ENCODE peak calls at places on chromosomes 11 and 22, in four cellular contexts. L is transverse colon, G is HCT116, Z is HL-60. X is an unnamed sample.

GRCh38 chr11:86577663-86578636 is 94.5 kb downstream of the ME3 start:
- DNase-seq in L (peak), G (peak), Z (no peak), X (no peak)

GRCh38 chr11:44016129-44016528 is 31.7 kb upstream of the ACCSL start:
- DNase-seq in L (no peak), G (no peak), Z (no peak), X (no peak)

GRCh38 chr11:17378655-17379054 is 9.8 kb downstream of the KCNJ11 start:
- DNase-seq in L (no peak), G (no peak), Z (no peak), X (no peak)

GRCh38 chr11:24755260-24755839 is 258.5 kb downstream of the LUZP2 start:
- DNase-seq in L (no peak), G (no peak), Z (no peak), X (no peak)

GRCh38 chr11:36376888-36377758 is 81.0 kb downstream of the PRR5L start:
- DNase-seq in L (peak), G (no peak), Z (no peak), X (peak)

GRCh38 chr11:14308114-14308896 is 50.7 kb downstream of the RRAS2 start:
- DNase-seq in L (no peak), G (peak), Z (peak), X (no peak)

GRCh38 chr11:37710031-37710430 is 1112.0 kb upstream of the RAG2 start:
- DNase-seq in L (no peak), G (no peak), Z (no peak), X (no peak)

GRCh38 chr22:26065847-26066246 is 103.4 kb upstream of the SEZ6L start:
- DNase-seq in L (no peak), G (no peak), Z (no peak), X (no peak)

GRCh38 chr11:27423125-27423524 is 49.5 kb downstream of the LGR4 start:
- DNase-seq in L (peak), G (no peak), Z (peak), X (peak)

GRCh38 chr11:96116341-96116740 is 192.4 kb upstream of the MTMR2 start:
- DNase-seq in L (no peak), G (no peak), Z (no peak), X (no peak)

GRCh38 chr11:58301576-58301975 is 33.5 kb upstream of the OR10W1 start:
- DNase-seq in L (no peak), G (no peak), Z (no peak), X (no peak)

GRCh38 chr22:50502628-50503474 is 4.7 kb downstream of the LMF2 start:
- DNase-seq in L (no peak), G (no peak), Z (no peak), X (peak)

GRCh38 chr11:128341280-128341679 is 246.1 kb downstream of the ETS1 start:
- DNase-seq in L (no peak), G (no peak), Z (no peak), X (no peak)

GRCh38 chr11:33719587-33719986 is 16.6 kb downstream of the CD59 start:
- DNase-seq in L (no peak), G (no peak), Z (no peak), X (no peak)

GRCh38 chr11:44726278-44727113 is at the start of gene TSPAN18:
- DNase-seq in L (no peak), G (no peak), Z (no peak), X (no peak)

GRCh38 chr11:107018902-107019493 is 722 bp upstream of the GUCY1A2 start:
- DNase-seq in L (peak), G (no peak), Z (no peak), X (peak)

GRCh38 chr11:44417756-44418437 is 108.0 kb upstream of the ALX4 start:
- DNase-seq in L (no peak), G (no peak), Z (no peak), X (no peak)

GRCh38 chr11:27740362-27741024 is 40.2 kb upstream of the BDNF start:
- DNase-seq in L (no peak), G (no peak), Z (no peak), X (no peak)

GRCh38 chr11:18493310-18493709 is 33.4 kb downstream of the TSG101 start:
- DNase-seq in L (no peak), G (no peak), Z (no peak), X (no peak)

GRCh38 chr11:10514713-10515112 is 26.3 kb downstream of the RNF141 start:
- DNase-seq in L (no peak), G (no peak), Z (no peak), X (no peak)

GRCh38 chr22:36303115-36303467 is 50.2 kb downstream of the APOL1 start:
- DNase-seq in L (no peak), G (no peak), Z (no peak), X (no peak)
- TF ChIP-seq POLR2AphosphoS5 in L (no peak), G (no peak), Z (no peak), X (no peak)

GRCh38 chr11:12410006-12410728 is 32.8 kb downstream of the PARVA start:
- DNase-seq in L (no peak), G (no peak), Z (no peak), X (no peak)
- TF ChIP-seq CTCF in L (no peak), G (peak), Z (no peak), X (no peak)

DNA sequence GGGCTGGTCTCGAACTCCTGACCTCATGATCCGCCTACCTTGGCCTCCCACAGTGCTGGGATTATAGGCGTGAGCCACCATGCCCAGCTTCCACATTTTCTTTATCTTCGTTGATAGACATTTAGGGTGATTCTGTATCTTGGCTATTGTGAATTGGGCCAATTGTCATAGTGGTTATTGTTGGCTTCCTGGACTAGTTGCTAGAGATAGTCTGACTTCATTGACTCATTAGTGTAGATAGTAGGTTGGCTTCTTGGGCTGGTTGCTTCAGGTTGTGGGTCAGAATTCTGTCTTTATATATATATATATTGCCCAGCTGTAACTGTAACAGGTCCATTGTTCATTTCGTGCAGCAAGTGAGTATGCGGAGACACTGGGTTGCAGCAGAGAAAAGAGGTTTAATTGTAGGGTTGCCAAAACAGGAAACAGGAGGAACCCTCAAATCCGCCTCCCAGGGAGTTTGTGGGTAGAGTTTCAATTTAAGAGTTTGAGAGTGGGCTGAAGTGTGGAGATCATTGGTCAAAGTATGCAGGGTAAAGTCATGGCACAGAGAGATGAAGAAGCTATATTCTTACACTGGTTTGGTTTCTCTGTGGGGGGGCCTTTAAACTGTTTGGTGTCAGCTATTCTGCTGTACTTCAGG is 22.0 kb downstream of the ATG13 start:
- DNase-seq in L (no peak), G (no peak), Z (peak), X (no peak)
- TF ChIP-seq POLR2AphosphoS5 in L (no peak), G (no peak), Z (peak), X (no peak)

GRCh38 chr11:92340839-92341238 is 116.2 kb downstream of the FAT3 start:
- DNase-seq in L (peak), G (no peak), Z (no peak), X (no peak)
- TF ChIP-seq CTCF in L (no peak), G (peak), Z (no peak), X (no peak)

DNA sequence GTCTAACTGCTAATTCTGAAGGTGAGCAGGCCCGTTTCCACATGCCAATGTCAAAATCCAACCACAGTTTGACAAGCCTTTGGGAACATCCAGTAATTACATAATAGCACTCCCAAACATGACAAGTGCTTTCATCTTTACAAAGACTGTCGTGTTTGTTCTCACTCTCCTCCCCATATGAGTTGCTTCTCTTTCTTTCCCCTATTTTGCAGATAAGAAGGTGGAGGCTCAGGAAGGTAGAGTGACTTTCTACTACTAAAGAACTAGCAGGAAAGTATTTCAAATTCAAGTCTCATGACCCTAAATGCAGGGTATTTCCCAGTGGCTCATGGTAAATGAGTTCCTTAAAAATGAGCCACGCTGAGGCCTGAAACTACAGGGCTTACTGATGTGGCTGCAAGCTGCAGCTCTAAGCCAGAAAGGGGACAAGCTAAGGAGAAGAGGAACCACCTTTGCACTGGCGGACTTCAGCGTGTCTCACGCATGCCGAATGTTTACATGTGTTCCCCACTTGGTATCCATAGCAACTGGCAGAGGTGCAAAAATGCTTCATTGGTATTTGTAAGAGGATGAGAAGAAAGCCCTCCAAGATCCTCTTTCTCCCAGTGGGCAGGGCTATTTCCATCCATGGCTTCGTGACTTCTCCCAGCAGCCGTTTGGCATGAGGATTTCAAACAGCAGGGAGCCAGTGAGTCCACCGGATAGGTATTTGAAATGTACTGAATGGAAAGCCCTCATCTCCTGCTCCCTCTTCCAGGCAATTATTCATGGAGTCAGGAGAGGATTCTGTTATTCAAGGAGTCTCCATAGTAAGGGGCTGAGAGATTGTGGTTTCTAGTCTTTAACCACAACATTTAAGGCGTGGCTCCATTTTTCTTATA is 55.5 kb upstream of the CD44 start:
- DNase-seq in L (peak), G (peak), Z (peak), X (peak)
- TF ChIP-seq POLR2AphosphoS5 in L (peak), G (no peak), Z (peak), X (peak)

GRCh38 chr22:42930810-42931420 is 73.8 kb upstream of the ARFGAP3 start:
- DNase-seq in L (no peak), G (peak), Z (no peak), X (no peak)
- TF ChIP-seq CTCF in L (no peak), G (peak), Z (no peak), X (no peak)